ENCODE peak calls at places on chromosomes 4 and X, in ten cellular contexts. E is astrocyte of the spinal cord, N is AG04449, U is epithelial cell of esophagus, H is BE2C, M is endothelial cell, I is cardiac muscle cell, R is NB4, F is pancreas, P is WERI-Rb-1. W is an unnamed sample.

GRCh38 chrX:7996414-7996813 is 69.2 kb upstream of the PNPLA4 start:
- DNase-seq in E (peak; percentile 35), N (no peak), U (peak; percentile 49), H (peak; percentile 15), M (peak; percentile 24), I (peak; percentile 46), R (peak; percentile 50), F (no peak), P (peak; percentile 34), W (peak; percentile 43)

GRCh38 chr4:164405774-164406173 is 348.2 kb upstream of the SMIM31 start:
- DNase-seq in E (no peak), N (no peak), U (no peak), H (no peak), M (no peak), I (no peak), R (no peak), F (no peak), P (no peak), W (no peak)

GRCh38 chrX:56763556-56764152 is 34.6 kb downstream of the NBDY start:
- DNase-seq in E (peak; percentile 39), N (no peak), U (no peak), H (no peak), M (no peak), I (no peak), R (peak; percentile 57), F (peak; percentile 86), P (peak; percentile 77), W (peak; percentile 58)

GRCh38 chrX:96705905-96706304 is 21.3 kb downstream of the DIAPH2 start:
- DNase-seq in E (no peak), N (no peak), U (no peak), H (no peak), M (no peak), I (no peak), R (no peak), F (no peak), P (no peak), W (no peak)

GRCh38 chr4:104017213-104017612 is 297.4 kb upstream of the TACR3 start:
- DNase-seq in E (no peak), N (no peak), U (no peak), H (no peak), M (no peak), I (no peak), R (no peak), F (no peak), P (no peak), W (no peak)

GRCh38 chr4:47838445-47838844 is 578 bp upstream of the CORIN start:
- DNase-seq in E (no peak), N (no peak), U (peak; percentile 17), H (no peak), M (no peak), I (no peak), R (peak; percentile 19), F (no peak), P (no peak), W (no peak)

GRCh38 chr4:2914220-2915126 is 48.7 kb downstream of the NOP14 start:
- DNase-seq in E (no peak), N (no peak), U (no peak), H (no peak), M (no peak), I (no peak), R (no peak), F (no peak), P (no peak), W (no peak)

GRCh38 chr4:105624530-105624929 is 72.1 kb downstream of the ARHGEF38 start:
- DNase-seq in E (peak; percentile 81), N (no peak), U (peak; percentile 34), H (no peak), M (no peak), I (peak; percentile 78), R (no peak), F (peak; percentile 40), P (no peak), W (no peak)

GRCh38 chrX:65690057-65690855 is 22.8 kb downstream of the MSN start:
- DNase-seq in E (peak; percentile 68), N (no peak), U (peak; percentile 77), H (no peak), M (no peak), I (peak; percentile 31), R (peak; percentile 63), F (no peak), P (no peak), W (no peak)

GRCh38 chr4:10051536-10052135 is 30.3 kb upstream of the SLC2A9 start:
- DNase-seq in E (no peak), N (no peak), U (no peak), H (no peak), M (no peak), I (no peak), R (no peak), F (no peak), P (peak; percentile 92), W (no peak)

GRCh38 chr4:136124251-136124745 is 1408.0 kb downstream of the PCDH18 start:
- DNase-seq in E (no peak), N (no peak), U (no peak), H (no peak), M (no peak), I (no peak), R (no peak), F (no peak), P (peak; percentile 55), W (no peak)

GRCh38 chr4:152850377-152850776 is 70.6 kb downstream of the ARFIP1 start:
- DNase-seq in E (no peak), N (no peak), U (peak; percentile 87), H (no peak), M (peak; percentile 8), I (peak; percentile 27), R (peak; percentile 81), F (no peak), P (no peak), W (no peak)

GRCh38 chr4:112086036-112086434 is 59.2 kb upstream of the FAM241A start:
- DNase-seq in E (no peak), N (no peak), U (peak; percentile 14), H (no peak), M (no peak), I (no peak), R (no peak), F (no peak), P (no peak), W (no peak)

GRCh38 chrX:9285342-9285771 is 179.5 kb upstream of the TBL1X start:
- DNase-seq in E (no peak), N (no peak), U (no peak), H (no peak), M (no peak), I (no peak), R (peak; percentile 74), F (no peak), P (no peak), W (no peak)

GRCh38 chrX:31420711-31421151 is 348.9 kb upstream of the FTHL17 start:
- DNase-seq in E (no peak), N (no peak), U (peak; percentile 47), H (peak; percentile 18), M (no peak), I (peak; percentile 69), R (no peak), F (no peak), P (no peak), W (no peak)

GRCh38 chrX:31421441-31421840 is 349.6 kb upstream of the FTHL17 start:
- DNase-seq in E (no peak), N (no peak), U (no peak), H (no peak), M (no peak), I (peak; percentile 32), R (no peak), F (no peak), P (no peak), W (no peak)

GRCh38 chrX:31420302-31420701 is 348.5 kb upstream of the FTHL17 start:
- DNase-seq in E (no peak), N (no peak), U (no peak), H (no peak), M (no peak), I (no peak), R (no peak), F (no peak), P (no peak), W (no peak)

DNA sequence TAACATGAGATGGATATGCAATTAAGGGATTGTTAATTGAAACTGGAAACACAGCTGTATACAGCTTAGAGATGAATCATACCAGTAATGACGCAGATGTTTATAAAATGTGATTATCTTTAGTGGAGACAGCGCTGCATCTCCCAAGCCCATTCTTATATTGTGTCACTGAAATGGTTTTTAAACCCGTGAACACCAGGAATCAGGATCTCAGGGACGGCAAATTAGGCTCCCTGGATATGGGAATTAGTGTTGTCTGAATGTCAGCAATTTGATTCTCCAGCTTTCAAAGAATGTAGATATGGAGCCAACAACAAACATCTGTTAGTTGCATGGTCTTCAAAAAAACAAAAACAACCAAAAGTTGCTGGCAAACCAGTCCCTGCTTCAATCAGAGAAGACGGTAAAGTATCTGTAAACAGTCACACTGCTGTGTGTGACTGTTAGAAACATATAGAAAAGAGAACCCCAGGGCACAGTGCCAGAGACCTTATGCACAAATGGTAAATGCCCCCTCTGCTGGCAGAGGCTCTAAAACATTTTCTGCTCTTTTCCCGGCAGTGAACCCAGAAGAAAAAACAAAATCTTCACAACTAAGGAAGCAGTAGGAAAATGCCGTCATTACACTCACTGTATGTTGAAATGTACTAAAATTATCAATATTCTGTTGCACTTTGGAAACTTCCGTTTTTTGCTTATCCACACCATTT is 351.9 kb upstream of the FTHL17 start:
- DNase-seq in E (peak; percentile 41), N (no peak), U (peak; percentile 59), H (peak; percentile 76), M (peak; percentile 21), I (peak; percentile 79), R (peak; percentile 29), F (peak; percentile 18), P (peak; percentile 25), W (peak; percentile 8)
- TF ChIP-seq CTCF in E (peak; percentile 35), N (peak; percentile 20), U (peak; percentile 42), H (peak; percentile 62), M (no peak), I (peak; percentile 45), R (peak; percentile 28), F (no peak), P (peak; percentile 31), W (peak; percentile 38)

DNA sequence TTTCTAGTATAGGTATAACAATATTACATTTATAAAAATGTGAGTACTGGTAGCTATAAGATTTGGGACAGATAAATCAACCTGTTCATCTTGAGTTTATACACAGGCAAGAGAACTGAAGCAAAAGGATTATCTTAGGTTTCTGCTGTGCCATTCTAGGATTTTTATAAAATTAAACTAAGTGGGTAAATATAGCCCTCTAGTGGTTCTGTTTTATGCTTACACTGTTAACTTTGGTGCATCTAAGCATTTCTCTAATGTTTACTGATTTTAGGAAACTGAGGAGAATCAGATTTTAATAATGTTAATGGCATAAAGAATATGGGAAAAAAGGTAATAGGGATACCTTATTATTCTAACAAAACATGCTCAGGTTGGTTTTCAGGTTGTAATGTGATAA is 1.1 kb upstream of the RRH start:
- DNase-seq in E (peak; percentile 39), N (no peak), U (peak; percentile 12), H (no peak), M (no peak), I (peak; percentile 41), R (peak; percentile 21), F (no peak), P (no peak), W (no peak)
- TF ChIP-seq CTCF in E (peak; percentile 54), N (peak; percentile 20), U (peak; percentile 37), H (peak; percentile 43), M (peak; percentile 69), I (peak; percentile 52), R (peak; percentile 22), F (no peak), P (peak; percentile 8), W (peak; percentile 43)

GRCh38 chr4:182642831-182643230 is 274.4 kb downstream of the DCTD start:
- DNase-seq in E (peak; percentile 54), N (no peak), U (no peak), H (no peak), M (no peak), I (peak; percentile 62), R (peak; percentile 21), F (no peak), P (no peak), W (no peak)
- TF ChIP-seq CTCF in E (peak; percentile 29), N (peak; percentile 4), U (no peak), H (peak; percentile 50), M (no peak), I (peak; percentile 39), R (no peak), F (no peak), P (no peak), W (peak; percentile 17)

GRCh38 chr4:109873791-109874514 is 26.0 kb downstream of the LRIT3 start:
- DNase-seq in E (no peak), N (no peak), U (peak; percentile 89), H (no peak), M (no peak), I (peak; percentile 10), R (no peak), F (no peak), P (peak; percentile 27), W (no peak)
- TF ChIP-seq CTCF in E (no peak), N (no peak), U (no peak), H (no peak), M (no peak), I (no peak), R (no peak), F (no peak), P (no peak), W (no peak)

W was measured in nephron progenitor cell.